ENCODE peak calls at places on chromosomes 5 and 9, in six cellular contexts. One of them, this sample, is unnamed.

GRCh38 chr5:137858223-137858916 is 9.3 kb upstream of the MYOT start:
- DNase-seq in CD8-positive, alpha-beta T cell: no peak
- DNase-seq in fibroblast of lung: peak; percentile 29
- DNase-seq in stimulated activated CD8-positive, alpha-beta memory T cell treated with anti-CD3 and anti-CD28 coated beads, Interleukin-2, amount 100 ng/mL, for 48 hours: no peak
- DNase-seq in glutamatergic neuron: no peak
- DNase-seq in NCI-H2171 treated with DMSO at 0.1 percent for 48 hours: no peak
- DNase-seq in this sample: no peak

GRCh38 chr5:27007121-27007520 is 31.3 kb downstream of the CDH9 start:
- DNase-seq in stimulated activated CD8-positive, alpha-beta memory T cell treated with anti-CD3 and anti-CD28 coated beads, Interleukin-2, amount 100 ng/mL, for 48 hours: no peak
- DNase-seq in glutamatergic neuron: no peak
- DNase-seq in NCI-H2171 treated with DMSO at 0.1 percent for 48 hours: no peak
- DNase-seq in CD8-positive, alpha-beta T cell: no peak
- DNase-seq in fibroblast of lung: no peak
- DNase-seq in this sample: no peak

GRCh38 chr5:44665101-44665701 is 143.5 kb upstream of the MRPS30 start:
- DNase-seq in CD8-positive, alpha-beta T cell: no peak
- DNase-seq in NCI-H2171 treated with DMSO at 0.1 percent for 48 hours: no peak
- DNase-seq in stimulated activated CD8-positive, alpha-beta memory T cell treated with anti-CD3 and anti-CD28 coated beads, Interleukin-2, amount 100 ng/mL, for 48 hours: no peak
- DNase-seq in fibroblast of lung: peak; percentile 7
- DNase-seq in glutamatergic neuron: no peak
- DNase-seq in this sample: no peak

GRCh38 chr5:73444499-73445432 is 3.8 kb downstream of the FOXD1 start:
- DNase-seq in stimulated activated CD8-positive, alpha-beta memory T cell treated with anti-CD3 and anti-CD28 coated beads, Interleukin-2, amount 100 ng/mL, for 48 hours: no peak
- DNase-seq in NCI-H2171 treated with DMSO at 0.1 percent for 48 hours: no peak
- DNase-seq in CD8-positive, alpha-beta T cell: no peak
- DNase-seq in glutamatergic neuron: peak; percentile 36
- DNase-seq in fibroblast of lung: peak; percentile 49
- DNase-seq in this sample: no peak

GRCh38 chr5:138752341-138752950 is 779 bp upstream of the CTNNA1 start:
- DNase-seq in CD8-positive, alpha-beta T cell: no peak
- DNase-seq in stimulated activated CD8-positive, alpha-beta memory T cell treated with anti-CD3 and anti-CD28 coated beads, Interleukin-2, amount 100 ng/mL, for 48 hours: no peak
- DNase-seq in NCI-H2171 treated with DMSO at 0.1 percent for 48 hours: no peak
- DNase-seq in glutamatergic neuron: no peak
- DNase-seq in fibroblast of lung: peak; percentile 17
- DNase-seq in this sample: no peak

GRCh38 chr5:154465169-154465568 is 12.9 kb downstream of the HAND1 start:
- DNase-seq in NCI-H2171 treated with DMSO at 0.1 percent for 48 hours: no peak
- DNase-seq in glutamatergic neuron: no peak
- DNase-seq in stimulated activated CD8-positive, alpha-beta memory T cell treated with anti-CD3 and anti-CD28 coated beads, Interleukin-2, amount 100 ng/mL, for 48 hours: no peak
- DNase-seq in CD8-positive, alpha-beta T cell: no peak
- DNase-seq in fibroblast of lung: peak; percentile 31
- DNase-seq in this sample: no peak

GRCh38 chr5:135468541-135468940 is 16.4 kb upstream of the TIFAB start:
- DNase-seq in stimulated activated CD8-positive, alpha-beta memory T cell treated with anti-CD3 and anti-CD28 coated beads, Interleukin-2, amount 100 ng/mL, for 48 hours: no peak
- DNase-seq in fibroblast of lung: no peak
- DNase-seq in glutamatergic neuron: no peak
- DNase-seq in CD8-positive, alpha-beta T cell: no peak
- DNase-seq in NCI-H2171 treated with DMSO at 0.1 percent for 48 hours: no peak
- DNase-seq in this sample: no peak

GRCh38 chr5:108258001-108258400 is 123.9 kb downstream of the FBXL17 start:
- DNase-seq in stimulated activated CD8-positive, alpha-beta memory T cell treated with anti-CD3 and anti-CD28 coated beads, Interleukin-2, amount 100 ng/mL, for 48 hours: no peak
- DNase-seq in NCI-H2171 treated with DMSO at 0.1 percent for 48 hours: no peak
- DNase-seq in fibroblast of lung: peak; percentile 44
- DNase-seq in glutamatergic neuron: no peak
- DNase-seq in CD8-positive, alpha-beta T cell: no peak
- DNase-seq in this sample: no peak

GRCh38 chr5:170563808-170564207 is 60.0 kb downstream of the KCNIP1 start:
- DNase-seq in stimulated activated CD8-positive, alpha-beta memory T cell treated with anti-CD3 and anti-CD28 coated beads, Interleukin-2, amount 100 ng/mL, for 48 hours: no peak
- DNase-seq in NCI-H2171 treated with DMSO at 0.1 percent for 48 hours: no peak
- DNase-seq in CD8-positive, alpha-beta T cell: no peak
- DNase-seq in fibroblast of lung: no peak
- DNase-seq in glutamatergic neuron: no peak
- DNase-seq in this sample: no peak

GRCh38 chr9:26675055-26675454 is 217.5 kb downstream of the CAAP1 start:
- DNase-seq in stimulated activated CD8-positive, alpha-beta memory T cell treated with anti-CD3 and anti-CD28 coated beads, Interleukin-2, amount 100 ng/mL, for 48 hours: no peak
- DNase-seq in CD8-positive, alpha-beta T cell: no peak
- DNase-seq in glutamatergic neuron: no peak
- DNase-seq in NCI-H2171 treated with DMSO at 0.1 percent for 48 hours: no peak
- DNase-seq in fibroblast of lung: peak; percentile 1
- DNase-seq in this sample: no peak

GRCh38 chr5:59179704-59180103 is 596.8 kb downstream of the RAB3C start:
- DNase-seq in fibroblast of lung: no peak
- DNase-seq in CD8-positive, alpha-beta T cell: no peak
- DNase-seq in glutamatergic neuron: no peak
- DNase-seq in NCI-H2171 treated with DMSO at 0.1 percent for 48 hours: no peak
- DNase-seq in stimulated activated CD8-positive, alpha-beta memory T cell treated with anti-CD3 and anti-CD28 coated beads, Interleukin-2, amount 100 ng/mL, for 48 hours: no peak
- DNase-seq in this sample: no peak

GRCh38 chr9:124015091-124015660 is 3.6 kb downstream of the LHX2 start:
- DNase-seq in fibroblast of lung: no peak
- DNase-seq in NCI-H2171 treated with DMSO at 0.1 percent for 48 hours: no peak
- DNase-seq in CD8-positive, alpha-beta T cell: no peak
- DNase-seq in glutamatergic neuron: peak; percentile 33
- DNase-seq in stimulated activated CD8-positive, alpha-beta memory T cell treated with anti-CD3 and anti-CD28 coated beads, Interleukin-2, amount 100 ng/mL, for 48 hours: no peak
- DNase-seq in this sample: no peak

GRCh38 chr5:92504346-92504745 is 1076.7 kb downstream of the NR2F1-AS1 start:
- DNase-seq in CD8-positive, alpha-beta T cell: no peak
- DNase-seq in fibroblast of lung: no peak
- DNase-seq in glutamatergic neuron: no peak
- DNase-seq in NCI-H2171 treated with DMSO at 0.1 percent for 48 hours: no peak
- DNase-seq in stimulated activated CD8-positive, alpha-beta memory T cell treated with anti-CD3 and anti-CD28 coated beads, Interleukin-2, amount 100 ng/mL, for 48 hours: no peak
- DNase-seq in this sample: no peak

This sample was measured in D341Med.